ENCODE peak calls at places on chromosomes 13 and 19, in five cellular contexts. S is neural progenitor cell, V is ovary, N is GM23338, U is Caco-2. Z is an unnamed sample.

GRCh38 chr13:92682832-92683517 is 543.6 kb upstream of the GPC6 start:
- DNase-seq in S (no peak), V (no peak), N (no peak), U (no peak), Z (no peak)

GRCh38 chr13:98804336-98804855 is 51.9 kb upstream of the SLC15A1 start:
- DNase-seq in S (no peak), V (no peak), N (no peak), U (no peak), Z (no peak)

GRCh38 chr19:53998223-53998622 is 6.8 kb downstream of the CACNG6 start:
- DNase-seq in S (no peak), V (no peak), N (peak), U (no peak), Z (no peak)

GRCh38 chr19:5693195-5694166 is 3.4 kb downstream of the RPL36 start:
- DNase-seq in S (no peak), V (no peak), N (no peak), U (no peak), Z (no peak)

GRCh38 chr13:75587679-75588078 is 38.1 kb downstream of the UCHL3 start:
- DNase-seq in S (peak), V (no peak), N (peak), U (peak), Z (no peak)

GRCh38 chr13:106038752-106039151 is 496.7 kb downstream of the EFNB2 start:
- DNase-seq in S (no peak), V (no peak), N (no peak), U (no peak), Z (peak)

GRCh38 chr19:1103691-1104451 is at the start of gene GPX4:
- DNase-seq in S (peak), V (peak), N (peak), U (peak), Z (peak)

GRCh38 chr13:66805657-66806056 is 424.5 kb downstream of the PCDH9 start:
- DNase-seq in S (no peak), V (no peak), N (no peak), U (no peak), Z (no peak)

GRCh38 chr19:28213476-28214082 is 999.4 kb downstream of the UQCRFS1 start:
- DNase-seq in S (no peak), V (no peak), N (peak), U (peak), Z (no peak)

DNA sequence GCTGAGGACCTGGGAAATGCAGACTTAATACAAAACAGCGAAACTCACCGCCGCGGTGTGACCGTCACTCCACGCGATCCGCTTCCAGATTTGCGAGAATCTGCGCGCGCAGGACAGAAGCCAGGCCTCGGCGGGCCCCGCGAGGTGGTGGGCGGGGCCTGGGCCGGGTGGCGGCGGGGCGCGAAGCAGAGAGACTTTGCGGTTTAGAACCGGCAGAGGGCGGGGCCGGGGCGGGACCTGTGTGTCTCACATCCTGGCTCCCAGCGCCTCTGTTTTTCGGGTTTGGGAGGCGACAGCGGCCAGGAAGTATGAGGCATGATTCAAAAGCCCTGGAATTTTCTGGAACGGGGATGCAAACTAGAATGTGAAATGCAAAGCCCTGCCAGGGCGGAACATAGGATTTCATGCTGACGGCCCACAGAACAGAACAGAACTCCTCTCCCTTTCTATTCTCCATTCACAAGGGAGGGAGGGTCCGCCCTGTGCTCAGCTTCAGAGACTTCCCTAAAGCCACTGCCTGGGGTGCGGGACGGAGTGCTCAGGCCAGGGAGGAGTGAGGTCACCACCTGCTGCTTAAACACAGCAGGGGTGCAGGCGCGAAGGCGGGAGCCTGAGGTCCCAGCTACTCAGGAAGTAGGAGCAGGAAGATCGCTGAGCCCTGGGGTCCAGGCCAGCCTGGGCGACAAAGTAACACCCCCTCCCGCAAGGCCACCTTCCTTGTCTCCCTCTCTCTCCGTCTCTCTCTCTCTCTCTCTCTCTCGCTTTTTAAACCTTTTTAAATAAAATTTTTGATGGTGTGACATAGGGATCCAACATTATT is 44.2 kb downstream of the ZNF611 start:
- DNase-seq in S (peak), V (peak), N (peak), U (peak), Z (peak)
- TF ChIP-seq CTCF in S (peak), V (no peak), N (peak), U (peak), Z (peak)

GRCh38 chr19:50334741-50335421 is 5.7 kb upstream of the KCNC3 start:
- DNase-seq in S (no peak), V (no peak), N (no peak), U (no peak), Z (no peak)

GRCh38 chr19:50333737-50334617 is 4.8 kb upstream of the KCNC3 start:
- DNase-seq in S (peak), V (peak), N (peak), U (peak), Z (no peak)

GRCh38 chr19:50332014-50332263 is 2.8 kb upstream of the KCNC3 start:
- DNase-seq in S (no peak), V (no peak), N (no peak), U (no peak), Z (no peak)

GRCh38 chr19:50332264-50333038 is 3.3 kb upstream of the KCNC3 start:
- DNase-seq in S (peak), V (no peak), N (peak), U (peak), Z (no peak)

GRCh38 chr19:50333235-50333736 is 4.1 kb upstream of the KCNC3 start:
- DNase-seq in S (peak), V (peak), N (peak), U (peak), Z (peak)
- H3K4me3 ChIP-seq in S (peak), V (peak), N (peak), U (peak), Z (peak)

GRCh38 chr19:22882797-22883196 is 50.7 kb downstream of the ZNF723 start:
- DNase-seq in S (peak), V (no peak), N (peak), U (peak), Z (peak)
- TF ChIP-seq CTCF in S (peak), V (peak), N (peak), U (no peak), Z (peak)

GRCh38 chr19:45324349-45324907 is 1.8 kb upstream of the CKM start:
- DNase-seq in S (no peak), V (no peak), N (no peak), U (no peak), Z (no peak)
- H3K4me3 ChIP-seq in S (no peak), V (no peak), N (peak), U (no peak), Z (no peak)